ENCODE peak calls at places on chromosomes 7 and 10, in four cellular contexts. L is T-helper 22 cell; M is activated naive CD4-positive, alpha-beta T cell; R is A549. Y is an unnamed sample.

GRCh38 chr7:151511946-151512345 is 7.7 kb downstream of the RHEB start:
- DNase-seq in M (no peak), R (no peak), L (no peak), Y (no peak)

GRCh38 chr7:55458351-55458750 is 93.2 kb downstream of the LANCL2 start:
- DNase-seq in M (no peak), L (no peak), R (no peak), Y (no peak)

GRCh38 chr10:88926484-88927249 is 25.9 kb downstream of the ACTA2 start:
- DNase-seq in L (no peak), R (no peak), M (no peak), Y (no peak)

GRCh38 chr7:114051871-114052324 is 133.1 kb upstream of the PPP1R3A start:
- DNase-seq in M (no peak), R (no peak), L (no peak), Y (no peak)

GRCh38 chr10:82438277-82438676 is 563.3 kb downstream of the NRG3 start:
- DNase-seq in R (no peak), L (no peak), M (no peak), Y (no peak)

GRCh38 chr7:43108255-43109011 is 4.0 kb upstream of the HECW1 start:
- DNase-seq in L (no peak), M (no peak), R (peak), Y (no peak)

GRCh38 chr10:3529691-3530090 is 255.3 kb downstream of the KLF6 start:
- DNase-seq in R (no peak), M (no peak), L (no peak), Y (no peak)

GRCh38 chr10:3046210-3046779 is 21.1 kb upstream of the PFKP start:
- DNase-seq in L (no peak), M (no peak), R (no peak), Y (no peak)

GRCh38 chr10:49362596-49363260 is 33.2 kb downstream of the DRGX start:
- DNase-seq in M (no peak), L (no peak), R (no peak), Y (no peak)

GRCh38 chr10:112244197-112244596 is 39.0 kb upstream of the TECTB start:
- DNase-seq in L (no peak), R (no peak), M (no peak), Y (no peak)

GRCh38 chr10:16689227-16689626 is 128.0 kb downstream of the RSU1 start:
- DNase-seq in L (no peak), R (no peak), M (no peak), Y (no peak)

GRCh38 chr7:83201355-83201754 is 38.7 kb upstream of the PCLO start:
- DNase-seq in M (no peak), L (no peak), R (no peak), Y (no peak)

GRCh38 chr10:7460006-7460405 is 49.2 kb upstream of the SFMBT2 start:
- DNase-seq in M (no peak), R (no peak), L (no peak), Y (no peak)

GRCh38 chr10:71551970-71552369 is 155.2 kb downstream of the CDH23 start:
- DNase-seq in M (no peak), R (no peak), L (no peak), Y (no peak)

GRCh38 chr10:68052463-68052862 is 22.6 kb downstream of the HERC4 start:
- DNase-seq in R (no peak), L (no peak), M (no peak), Y (no peak)

GRCh38 chr7:27143950-27144798 is 693 bp upstream of the HOXA5 start:
- DNase-seq in M (no peak), L (no peak), R (no peak), Y (no peak)

GRCh38 chr7:117273325-117274292 is 49.2 kb downstream of the WNT2 start:
- DNase-seq in R (no peak), M (no peak), L (no peak), Y (no peak)

GRCh38 chr10:19811517-19811916 is 4.7 kb upstream of the PLXDC2 start:
- DNase-seq in M (no peak), R (no peak), L (no peak), Y (no peak)

GRCh38 chr10:133338080-133339071 is 1.7 kb upstream of the CALY start:
- DNase-seq in L (no peak), R (no peak), M (no peak), Y (no peak)

GRCh38 chr10:52334595-52334994 is 20.5 kb downstream of the DKK1 start:
- DNase-seq in M (no peak), R (peak), L (no peak), Y (no peak)

GRCh38 chr10:97434055-97434454 is 8.1 kb downstream of the PGAM1 start:
- DNase-seq in R (no peak), L (no peak), M (no peak), Y (no peak)

GRCh38 chr7:158617737-158618128 is 30.1 kb upstream of the PTPRN2 start:
- DNase-seq in R (no peak), L (no peak), M (no peak), Y (no peak)

GRCh38 chr7:28102778-28103177 is 77.8 kb downstream of the JAZF1 start:
- DNase-seq in R (peak), M (no peak), L (no peak), Y (no peak)

GRCh38 chr7:51090411-51090810 is 226.2 kb downstream of the COBL start:
- DNase-seq in M (no peak), R (no peak), L (no peak), Y (no peak)

GRCh38 chr7:42175834-42176745 is 60.9 kb downstream of the GLI3 start:
- DNase-seq in R (no peak), M (no peak), L (no peak), Y (no peak)

GRCh38 chr7:66638309-66639099 is 9.8 kb downstream of the KCTD7 start:
- DNase-seq in M (no peak), R (no peak), L (no peak), Y (no peak)

GRCh38 chr7:115707236-115707635 is 323.3 kb downstream of the TFEC start:
- DNase-seq in R (no peak), L (no peak), M (no peak), Y (no peak)

GRCh38 chr7:77982926-77983550 is 184.5 kb downstream of the PHTF2 start:
- DNase-seq in M (no peak), L (no peak), R (no peak), Y (no peak)

GRCh38 chr7:79949778-79950177 is 184.9 kb upstream of the GNAI1 start:
- DNase-seq in R (no peak), M (no peak), L (no peak), Y (no peak)

GRCh38 chr10:72068126-72068765 is 20.1 kb downstream of the SPOCK2 start:
- DNase-seq in L (no peak), M (no peak), R (no peak), Y (no peak)